ENCODE peak calls at places on chromosomes 1 and 21, in five cellular contexts. L is Kasumi-1; T is AG09319; S is neural progenitor cell; X is stimulated activated naive CD8-positive, alpha-beta T cell treated with anti-CD3 and anti-CD28 coated beads, Interleukin-15, amount 100 ng/mL, for 72 hours. G is an unnamed sample.

GRCh38 chr1:31036749-31037500 is 28.6 kb downstream of the PUM1 start:
- DNase-seq in L (no peak), T (no peak), S (no peak), X (no peak), G (no peak)

GRCh38 chr1:64223329-64224151 is 20.1 kb downstream of the UBE2U start:
- DNase-seq in L (no peak), T (peak), S (no peak), X (no peak), G (peak)

GRCh38 chr21:37219766-37220432 is 47.2 kb downstream of the VPS26C start:
- DNase-seq in L (peak), T (no peak), S (no peak), X (peak), G (no peak)

GRCh38 chr21:14989359-14989758 is 75.4 kb downstream of the NRIP1 start:
- DNase-seq in L (no peak), T (peak), S (no peak), X (no peak), G (no peak)

GRCh38 chr1:197178998-197179397 is 32.5 kb upstream of the ASPM start:
- DNase-seq in L (peak), T (no peak), S (no peak), X (no peak), G (peak)

GRCh38 chr1:112448937-112449629 is 53.1 kb downstream of the CTTNBP2NL start:
- DNase-seq in L (no peak), T (no peak), S (no peak), X (no peak), G (no peak)

GRCh38 chr21:22355949-22356348 is 1357.7 kb downstream of the NCAM2 start:
- DNase-seq in L (no peak), T (no peak), S (no peak), X (no peak), G (no peak)

GRCh38 chr1:233738850-233739249 is 124.9 kb downstream of the KCNK1 start:
- DNase-seq in L (no peak), T (no peak), S (no peak), X (no peak), G (no peak)

GRCh38 chr1:47621483-47621882 is 183.6 kb downstream of the FOXD2 start:
- DNase-seq in L (no peak), T (no peak), S (no peak), X (no peak), G (no peak)

GRCh38 chr1:172905452-172905851 is 145.3 kb downstream of the TNFSF18 start:
- DNase-seq in L (no peak), T (no peak), S (no peak), X (no peak), G (no peak)

GRCh38 chr1:89712420-89712819 is 79.5 kb downstream of the LRRC8C start:
- DNase-seq in L (no peak), T (no peak), S (no peak), X (no peak), G (no peak)

GRCh38 chr21:31873696-31874599 is 1.1 kb downstream of the HUNK start:
- DNase-seq in L (peak), T (no peak), S (peak), X (peak), G (no peak)

GRCh38 chr21:36860736-36861594 is 105.5 kb downstream of the HLCS start:
- DNase-seq in L (no peak), T (no peak), S (no peak), X (no peak), G (no peak)

GRCh38 chr1:17347769-17348592 is 24.0 kb upstream of the PADI6 start:
- DNase-seq in L (no peak), T (no peak), S (no peak), X (no peak), G (no peak)